ENCODE peak calls at places on chromosomes 6 and 20, in six cellular contexts. One of them, this sample, is unnamed.

GRCh38 chr6:7617954-7618764 is 28.2 kb downstream of the SNRNP48 start:
- DNase-seq in activated gamma-delta T cell: no peak
- DNase-seq in GF-D8: no peak
- DNase-seq in RPMI8226: peak
- DNase-seq in DMS79 treated with DMSO at 0.1 percent for 48 hours: peak
- DNase-seq in H1: no peak
- DNase-seq in this sample: no peak

GRCh38 chr20:10357974-10358373 is 76.0 kb downstream of the MKKS start:
- DNase-seq in activated gamma-delta T cell: no peak
- DNase-seq in GF-D8: no peak
- DNase-seq in RPMI8226: no peak
- DNase-seq in DMS79 treated with DMSO at 0.1 percent for 48 hours: no peak
- DNase-seq in H1: no peak
- DNase-seq in this sample: no peak

GRCh38 chr6:139970591-139970991 is 596.1 kb upstream of the CITED2 start:
- DNase-seq in activated gamma-delta T cell: no peak
- DNase-seq in GF-D8: no peak
- DNase-seq in RPMI8226: no peak
- DNase-seq in DMS79 treated with DMSO at 0.1 percent for 48 hours: no peak
- DNase-seq in H1: no peak
- DNase-seq in this sample: no peak

GRCh38 chr6:145012039-145012662 is 723.2 kb downstream of the EPM2A start:
- DNase-seq in activated gamma-delta T cell: no peak
- DNase-seq in GF-D8: no peak
- DNase-seq in RPMI8226: no peak
- DNase-seq in DMS79 treated with DMSO at 0.1 percent for 48 hours: no peak
- DNase-seq in H1: no peak
- DNase-seq in this sample: no peak

GRCh38 chr6:134170844-134171243 is 118.4 kb upstream of the SLC2A12 start:
- DNase-seq in activated gamma-delta T cell: no peak
- DNase-seq in GF-D8: no peak
- DNase-seq in RPMI8226: no peak
- DNase-seq in DMS79 treated with DMSO at 0.1 percent for 48 hours: no peak
- DNase-seq in H1: no peak
- DNase-seq in this sample: no peak

GRCh38 chr6:146819596-146820320 is 221.0 kb downstream of the ADGB start:
- DNase-seq in activated gamma-delta T cell: no peak
- DNase-seq in GF-D8: no peak
- DNase-seq in RPMI8226: no peak
- DNase-seq in DMS79 treated with DMSO at 0.1 percent for 48 hours: no peak
- DNase-seq in H1: no peak
- DNase-seq in this sample: no peak

GRCh38 chr6:44157152-44157521 is 1.5 kb upstream of the CAPN11 start:
- DNase-seq in activated gamma-delta T cell: no peak
- DNase-seq in GF-D8: no peak
- DNase-seq in RPMI8226: no peak
- DNase-seq in DMS79 treated with DMSO at 0.1 percent for 48 hours: no peak
- DNase-seq in H1: no peak
- DNase-seq in this sample: no peak

GRCh38 chr20:10111144-10111771 is 76.5 kb downstream of the ANKEF1 start:
- DNase-seq in activated gamma-delta T cell: no peak
- DNase-seq in GF-D8: no peak
- DNase-seq in RPMI8226: no peak
- DNase-seq in DMS79 treated with DMSO at 0.1 percent for 48 hours: peak
- DNase-seq in H1: no peak
- DNase-seq in this sample: peak

GRCh38 chr6:25614052-25614451 is 38.0 kb upstream of the SCGN start:
- DNase-seq in activated gamma-delta T cell: no peak
- DNase-seq in GF-D8: no peak
- DNase-seq in RPMI8226: no peak
- DNase-seq in DMS79 treated with DMSO at 0.1 percent for 48 hours: no peak
- DNase-seq in H1: no peak
- DNase-seq in this sample: no peak

GRCh38 chr20:37329481-37330165 is 16.3 kb upstream of the SRC start:
- DNase-seq in activated gamma-delta T cell: no peak
- DNase-seq in GF-D8: no peak
- DNase-seq in RPMI8226: no peak
- DNase-seq in DMS79 treated with DMSO at 0.1 percent for 48 hours: no peak
- DNase-seq in H1: no peak
- DNase-seq in this sample: no peak

GRCh38 chr6:139965393-139965792 is 590.9 kb upstream of the CITED2 start:
- DNase-seq in activated gamma-delta T cell: no peak
- DNase-seq in GF-D8: no peak
- DNase-seq in RPMI8226: peak
- DNase-seq in DMS79 treated with DMSO at 0.1 percent for 48 hours: peak
- DNase-seq in H1: no peak
- DNase-seq in this sample: no peak

GRCh38 chr6:166952567-166953464 is 3.5 kb downstream of the RNASET2 start:
- DNase-seq in activated gamma-delta T cell: no peak
- DNase-seq in GF-D8: no peak
- DNase-seq in RPMI8226: no peak
- DNase-seq in DMS79 treated with DMSO at 0.1 percent for 48 hours: no peak
- DNase-seq in H1: no peak
- DNase-seq in this sample: no peak

GRCh38 chr6:108744996-108745395 is 103.2 kb upstream of the ARMC2 start:
- DNase-seq in activated gamma-delta T cell: no peak
- DNase-seq in GF-D8: no peak
- DNase-seq in RPMI8226: no peak
- DNase-seq in DMS79 treated with DMSO at 0.1 percent for 48 hours: no peak
- DNase-seq in H1: no peak
- DNase-seq in this sample: no peak

GRCh38 chr6:53728570-53729194 is 63.1 kb upstream of the KLHL31 start:
- DNase-seq in activated gamma-delta T cell: no peak
- DNase-seq in GF-D8: no peak
- DNase-seq in RPMI8226: peak
- DNase-seq in DMS79 treated with DMSO at 0.1 percent for 48 hours: peak
- DNase-seq in H1: no peak
- DNase-seq in this sample: peak

GRCh38 chr6:128731249-128732165 is 151.4 kb upstream of the LAMA2 start:
- DNase-seq in activated gamma-delta T cell: no peak
- DNase-seq in GF-D8: no peak
- DNase-seq in RPMI8226: no peak
- DNase-seq in DMS79 treated with DMSO at 0.1 percent for 48 hours: no peak
- DNase-seq in H1: no peak
- DNase-seq in this sample: no peak

GRCh38 chr6:141988954-141989705 is 143.6 kb upstream of the GJE1 start:
- DNase-seq in activated gamma-delta T cell: no peak
- DNase-seq in GF-D8: no peak
- DNase-seq in RPMI8226: peak
- DNase-seq in DMS79 treated with DMSO at 0.1 percent for 48 hours: no peak
- DNase-seq in H1: peak
- DNase-seq in this sample: no peak